ENCODE peak calls at places on chromosomes 12 and 14, in six cellular contexts. D is astrocyte, A is sigmoid colon, U is psoas muscle, S is left ventricle myocardium inferior, X is uterus. R is an unnamed sample.
A peak's percentile ranks its signal among the peaks of the same experiment; 100 is the strongest.

GRCh38 chr14:31265701-31266398 is 58.3 kb upstream of the HECTD1 start:
- DNase-seq in D (peak; percentile 51), A (no peak), U (no peak), S (no peak), X (no peak), R (peak; percentile 48)

GRCh38 chr12:121626853-121627623 is 708 bp downstream of the ORAI1 start:
- DNase-seq in D (peak; percentile 54), A (peak; percentile 86), U (peak; percentile 63), S (peak; percentile 44), X (peak; percentile 43), R (peak; percentile 54)

GRCh38 chr12:64571346-64571745 is 38.9 kb upstream of the RASSF3 start:
- DNase-seq in D (no peak), A (no peak), U (no peak), S (no peak), X (no peak), R (no peak)

GRCh38 chr14:105299654-105300541 is 903 bp downstream of the BRF1 start:
- DNase-seq in D (no peak), A (peak; percentile 78), U (peak; percentile 62), S (no peak), X (peak; percentile 48), R (no peak)

GRCh38 chr14:89386214-89386886 is 30.7 kb downstream of the FOXN3 start:
- DNase-seq in D (peak; percentile 65), A (peak; percentile 54), U (peak; percentile 55), S (no peak), X (no peak), R (no peak)

GRCh38 chr12:43551271-43551970 is 582 bp downstream of the ADAMTS20 start:
- DNase-seq in D (no peak), A (no peak), U (no peak), S (no peak), X (no peak), R (no peak)

GRCh38 chr12:105742567-105742874 is 396.2 kb downstream of the NUAK1 start:
- DNase-seq in D (no peak), A (no peak), U (no peak), S (no peak), X (no peak), R (no peak)

GRCh38 chr12:67469666-67470065 is 178.9 kb upstream of the DYRK2 start:
- DNase-seq in D (no peak), A (peak; percentile 63), U (no peak), S (no peak), X (peak; percentile 24), R (no peak)

GRCh38 chr14:103089386-103090335 is 4.9 kb upstream of the EXOC3L4 start:
- DNase-seq in D (no peak), A (no peak), U (peak; percentile 8), S (no peak), X (no peak), R (no peak)

GRCh38 chr12:49093746-49094103 is 876 bp downstream of the DHH start:
- DNase-seq in D (no peak), A (no peak), U (no peak), S (peak; percentile 33), X (no peak), R (no peak)

GRCh38 chr12:53454710-53455109 is 2.8 kb downstream of the PCBP2 start:
- DNase-seq in D (no peak), A (no peak), U (no peak), S (no peak), X (no peak), R (no peak)

GRCh38 chr12:210277-211141 is 3.4 kb downstream of the SLC6A12 start:
- DNase-seq in D (no peak), A (no peak), U (no peak), S (no peak), X (no peak), R (no peak)

GRCh38 chr14:89701079-89702043 is 253.2 kb downstream of the EFCAB11 start:
- DNase-seq in D (peak; percentile 41), A (peak; percentile 92), U (peak; percentile 89), S (peak; percentile 90), X (peak; percentile 83), R (peak; percentile 85)

GRCh38 chr12:69096669-69097364 is 142.6 kb upstream of the CPSF6 start:
- DNase-seq in D (peak; percentile 68), A (no peak), U (no peak), S (no peak), X (no peak), R (peak; percentile 12)

GRCh38 chr12:124863409-124864325 is at the start of gene SCARB1:
- DNase-seq in D (peak; percentile 33), A (peak; percentile 89), U (peak; percentile 87), S (peak; percentile 83), X (peak; percentile 87), R (peak; percentile 94)
- H3K27ac ChIP-seq in D (peak within 1 kb of the TSS; percentile 37), A (peak within 1 kb of the TSS; percentile 65), U (peak within 1 kb of the TSS; percentile 75), S (peak within 1 kb of the TSS; percentile 52), X (peak within 1 kb of the TSS; percentile 70), R (peak within 1 kb of the TSS; percentile 77)

DNA sequence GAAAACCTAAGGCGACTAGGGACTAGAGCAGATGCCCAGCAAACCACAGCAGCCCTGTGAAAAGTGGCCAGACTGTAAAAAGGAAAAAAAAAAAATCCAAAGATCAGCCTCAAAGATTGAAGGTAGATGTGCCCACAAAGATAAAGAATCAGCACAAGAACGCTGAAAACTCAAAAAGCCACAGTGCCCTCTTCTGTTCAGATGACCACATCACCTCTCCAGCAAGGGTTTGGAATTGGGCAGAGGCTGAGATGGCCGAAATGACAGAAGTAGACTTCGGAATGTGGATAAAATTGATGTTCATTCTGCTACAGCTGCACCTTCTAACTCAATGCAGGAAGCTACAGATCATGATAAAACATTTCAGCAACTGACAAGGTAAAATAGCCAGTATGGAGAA is 154.4 kb downstream of the GPHN start:
- DNase-seq in D (no peak), A (no peak), U (no peak), S (no peak), X (no peak), R (no peak)
- TF ChIP-seq CTCF in D (peak; percentile 48), A (no peak), U (peak; percentile 37), S (peak; percentile 58), X (no peak), R (no peak)

GRCh38 chr12:124675881-124676688 is 108.7 kb upstream of the NCOR2 start:
- DNase-seq in D (peak; percentile 69), A (peak; percentile 76), U (peak; percentile 44), S (no peak), X (no peak), R (no peak)

GRCh38 chr12:124674937-124675336 is 107.5 kb upstream of the NCOR2 start:
- DNase-seq in D (no peak), A (no peak), U (no peak), S (no peak), X (no peak), R (no peak)

GRCh38 chr12:124677552-124678356 is 110.3 kb upstream of the NCOR2 start:
- DNase-seq in D (no peak), A (no peak), U (no peak), S (no peak), X (no peak), R (no peak)

GRCh38 chr12:124678421-124678893 is 111.0 kb upstream of the NCOR2 start:
- DNase-seq in D (no peak), A (no peak), U (no peak), S (no peak), X (no peak), R (no peak)

DNA sequence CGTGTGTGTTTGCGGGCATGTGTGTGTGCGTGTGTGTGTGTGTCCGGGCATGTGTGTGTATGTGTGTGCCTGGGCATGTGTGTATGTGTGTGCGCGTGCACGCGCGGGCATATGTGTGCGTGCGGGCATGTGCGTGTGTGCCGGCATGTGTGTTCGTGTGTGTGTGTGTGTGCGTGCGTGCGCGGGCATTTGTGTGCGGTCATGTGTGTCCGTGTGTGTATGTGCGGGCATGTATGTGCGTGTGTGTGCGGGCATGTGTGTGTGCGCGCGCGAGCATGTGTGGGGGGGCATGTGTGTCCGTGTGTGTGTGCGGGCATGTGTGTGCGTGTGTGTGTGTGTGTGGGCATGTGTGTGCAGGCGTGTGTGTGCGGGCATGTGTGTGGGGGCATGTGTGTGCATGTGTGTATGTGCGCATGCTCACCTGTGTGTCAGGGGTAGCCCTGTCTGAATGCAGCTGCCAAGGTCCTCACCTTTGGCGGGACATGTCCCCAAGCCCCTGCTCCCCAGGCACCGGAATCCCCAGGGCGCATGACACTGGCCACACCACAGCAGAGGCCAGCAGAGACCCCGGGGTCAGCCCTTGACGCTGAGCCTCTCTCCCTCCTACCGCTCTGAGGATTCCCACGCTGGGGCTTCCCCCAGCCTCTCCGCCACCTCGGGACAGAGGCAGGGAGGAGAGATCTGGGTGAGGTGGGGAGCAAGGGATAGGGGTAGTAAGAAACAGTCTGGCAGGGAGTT is 109.5 kb upstream of the NCOR2 start:
- DNase-seq in D (no peak), A (no peak), U (no peak), S (no peak), X (no peak), R (no peak)
- H3K27ac ChIP-seq in D (no peak overlapping the region), A (peak overlapping the region; percentile 77), U (no peak overlapping the region), S (no peak overlapping the region), X (peak overlapping the region; percentile 64), R (peak overlapping the region; percentile 10)

DNA sequence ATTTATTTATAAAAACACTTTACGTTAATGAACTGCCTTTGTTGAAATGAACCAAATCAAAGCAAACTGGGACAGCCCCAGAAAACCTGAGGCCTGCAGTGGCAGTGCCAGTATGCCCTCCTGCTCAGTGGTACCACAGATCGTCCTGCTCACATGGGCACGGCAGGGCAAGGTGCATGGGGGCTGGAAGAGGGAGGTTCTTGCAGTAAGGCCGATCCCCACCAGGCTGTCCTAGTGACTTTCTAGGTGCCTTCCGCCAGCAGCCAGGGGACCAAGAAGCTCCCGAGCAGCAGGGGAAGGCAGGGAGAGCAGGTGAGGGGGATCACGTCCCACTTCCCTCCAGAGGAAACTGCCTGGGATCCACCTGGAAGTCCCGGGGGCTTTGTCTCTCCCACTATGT is 63.9 kb downstream of the TESC start:
- DNase-seq in D (no peak), A (peak; percentile 36), U (no peak), S (no peak), X (no peak), R (no peak)
- TF ChIP-seq CTCF in D (no peak), A (no peak), U (no peak), S (no peak), X (no peak), R (no peak)

GRCh38 chr14:38866461-38866860 is 236.6 kb downstream of the SEC23A start:
- DNase-seq in D (no peak), A (no peak), U (no peak), S (no peak), X (no peak), R (no peak)
- H3K27ac ChIP-seq in D (no peak overlapping the region), A (no peak overlapping the region), U (no peak overlapping the region), S (no peak overlapping the region), X (no peak overlapping the region), R (no peak overlapping the region)

GRCh38 chr14:49173765-49174373 is 412.3 kb downstream of the RPS29 start:
- DNase-seq in D (peak; percentile 51), A (no peak), U (no peak), S (no peak), X (no peak), R (peak; percentile 57)
- TF ChIP-seq CTCF in D (peak; percentile 74), A (peak; percentile 46), U (no peak), S (peak; percentile 61), X (no peak), R (peak; percentile 68)

R was measured in RWPE1.